ENCODE peak calls at places on chromosomes 3 and 15, in six cellular contexts. One of them, this sample, is unnamed.

GRCh38 chr15:73752817-73753214 is 335 bp downstream of the INSYN1 start:
- DNase-seq in NCI-H2171 treated with DMSO at 0.1 percent for 48 hours: peak
- DNase-seq in non-pigmented ciliary epithelial cell: no peak
- DNase-seq in endothelial cell: peak
- DNase-seq in stimulated activated CD8-positive, alpha-beta memory T cell treated with anti-CD3 and anti-CD28 coated beads, Interleukin-12 subunit alpha, Interleukin-12 subunit beta, amount 100 ng/mL, for 4 hours: no peak
- DNase-seq in retina: no peak
- DNase-seq in this sample: no peak

GRCh38 chr3:24522155-24522579 is 27.5 kb upstream of the THRB start:
- DNase-seq in stimulated activated CD8-positive, alpha-beta memory T cell treated with anti-CD3 and anti-CD28 coated beads, Interleukin-12 subunit alpha, Interleukin-12 subunit beta, amount 100 ng/mL, for 4 hours: no peak
- DNase-seq in non-pigmented ciliary epithelial cell: no peak
- DNase-seq in retina: peak
- DNase-seq in NCI-H2171 treated with DMSO at 0.1 percent for 48 hours: no peak
- DNase-seq in endothelial cell: peak
- DNase-seq in this sample: no peak

GRCh38 chr3:190072856-190073255 is 47.8 kb downstream of the P3H2 start:
- DNase-seq in retina: no peak
- DNase-seq in non-pigmented ciliary epithelial cell: no peak
- DNase-seq in endothelial cell: no peak
- DNase-seq in stimulated activated CD8-positive, alpha-beta memory T cell treated with anti-CD3 and anti-CD28 coated beads, Interleukin-12 subunit alpha, Interleukin-12 subunit beta, amount 100 ng/mL, for 4 hours: no peak
- DNase-seq in NCI-H2171 treated with DMSO at 0.1 percent for 48 hours: no peak
- DNase-seq in this sample: no peak

GRCh38 chr15:33021806-33022389 is 172.6 kb downstream of the FMN1 start:
- DNase-seq in non-pigmented ciliary epithelial cell: no peak
- DNase-seq in NCI-H2171 treated with DMSO at 0.1 percent for 48 hours: peak
- DNase-seq in stimulated activated CD8-positive, alpha-beta memory T cell treated with anti-CD3 and anti-CD28 coated beads, Interleukin-12 subunit alpha, Interleukin-12 subunit beta, amount 100 ng/mL, for 4 hours: no peak
- DNase-seq in endothelial cell: peak
- DNase-seq in retina: no peak
- DNase-seq in this sample: peak

GRCh38 chr3:188470508-188471130 is 316.7 kb downstream of the LPP start:
- DNase-seq in NCI-H2171 treated with DMSO at 0.1 percent for 48 hours: no peak
- DNase-seq in retina: no peak
- DNase-seq in stimulated activated CD8-positive, alpha-beta memory T cell treated with anti-CD3 and anti-CD28 coated beads, Interleukin-12 subunit alpha, Interleukin-12 subunit beta, amount 100 ng/mL, for 4 hours: no peak
- DNase-seq in non-pigmented ciliary epithelial cell: no peak
- DNase-seq in endothelial cell: no peak
- DNase-seq in this sample: no peak

GRCh38 chr3:39154323-39155021 is 1.1 kb upstream of the CSRNP1 start:
- DNase-seq in stimulated activated CD8-positive, alpha-beta memory T cell treated with anti-CD3 and anti-CD28 coated beads, Interleukin-12 subunit alpha, Interleukin-12 subunit beta, amount 100 ng/mL, for 4 hours: no peak
- DNase-seq in endothelial cell: peak
- DNase-seq in non-pigmented ciliary epithelial cell: no peak
- DNase-seq in retina: peak
- DNase-seq in NCI-H2171 treated with DMSO at 0.1 percent for 48 hours: no peak
- DNase-seq in this sample: no peak

GRCh38 chr15:63324770-63325169 is 47.4 kb downstream of the APH1B start:
- DNase-seq in NCI-H2171 treated with DMSO at 0.1 percent for 48 hours: no peak
- DNase-seq in non-pigmented ciliary epithelial cell: no peak
- DNase-seq in endothelial cell: no peak
- DNase-seq in stimulated activated CD8-positive, alpha-beta memory T cell treated with anti-CD3 and anti-CD28 coated beads, Interleukin-12 subunit alpha, Interleukin-12 subunit beta, amount 100 ng/mL, for 4 hours: no peak
- DNase-seq in retina: no peak
- DNase-seq in this sample: no peak

GRCh38 chr3:122893754-122894668 is 99.1 kb downstream of the SLC49A4 start:
- DNase-seq in endothelial cell: no peak
- DNase-seq in non-pigmented ciliary epithelial cell: no peak
- DNase-seq in retina: no peak
- DNase-seq in stimulated activated CD8-positive, alpha-beta memory T cell treated with anti-CD3 and anti-CD28 coated beads, Interleukin-12 subunit alpha, Interleukin-12 subunit beta, amount 100 ng/mL, for 4 hours: no peak
- DNase-seq in NCI-H2171 treated with DMSO at 0.1 percent for 48 hours: no peak
- DNase-seq in this sample: no peak

GRCh38 chr15:83380026-83380425 is 67.1 kb upstream of the SH3GL3 start:
- DNase-seq in NCI-H2171 treated with DMSO at 0.1 percent for 48 hours: no peak
- DNase-seq in endothelial cell: no peak
- DNase-seq in retina: no peak
- DNase-seq in non-pigmented ciliary epithelial cell: no peak
- DNase-seq in stimulated activated CD8-positive, alpha-beta memory T cell treated with anti-CD3 and anti-CD28 coated beads, Interleukin-12 subunit alpha, Interleukin-12 subunit beta, amount 100 ng/mL, for 4 hours: no peak
- DNase-seq in this sample: no peak

GRCh38 chr15:85331666-85332261 is 48.6 kb upstream of the AKAP13 start:
- DNase-seq in retina: no peak
- DNase-seq in endothelial cell: no peak
- DNase-seq in NCI-H2171 treated with DMSO at 0.1 percent for 48 hours: no peak
- DNase-seq in non-pigmented ciliary epithelial cell: no peak
- DNase-seq in stimulated activated CD8-positive, alpha-beta memory T cell treated with anti-CD3 and anti-CD28 coated beads, Interleukin-12 subunit alpha, Interleukin-12 subunit beta, amount 100 ng/mL, for 4 hours: no peak
- DNase-seq in this sample: no peak

GRCh38 chr3:108485146-108485545 is 25.2 kb downstream of the MYH15 start:
- DNase-seq in NCI-H2171 treated with DMSO at 0.1 percent for 48 hours: peak
- DNase-seq in stimulated activated CD8-positive, alpha-beta memory T cell treated with anti-CD3 and anti-CD28 coated beads, Interleukin-12 subunit alpha, Interleukin-12 subunit beta, amount 100 ng/mL, for 4 hours: no peak
- DNase-seq in non-pigmented ciliary epithelial cell: no peak
- DNase-seq in retina: peak
- DNase-seq in endothelial cell: no peak
- DNase-seq in this sample: no peak

GRCh38 chr3:112086857-112087524 is 802 bp downstream of the C3orf52 start:
- DNase-seq in endothelial cell: no peak
- DNase-seq in retina: no peak
- DNase-seq in non-pigmented ciliary epithelial cell: no peak
- DNase-seq in NCI-H2171 treated with DMSO at 0.1 percent for 48 hours: no peak
- DNase-seq in stimulated activated CD8-positive, alpha-beta memory T cell treated with anti-CD3 and anti-CD28 coated beads, Interleukin-12 subunit alpha, Interleukin-12 subunit beta, amount 100 ng/mL, for 4 hours: no peak
- DNase-seq in this sample: no peak

GRCh38 chr3:10374311-10374710 is 53.4 kb upstream of the SEC13 start:
- DNase-seq in NCI-H2171 treated with DMSO at 0.1 percent for 48 hours: no peak
- DNase-seq in endothelial cell: no peak
- DNase-seq in stimulated activated CD8-positive, alpha-beta memory T cell treated with anti-CD3 and anti-CD28 coated beads, Interleukin-12 subunit alpha, Interleukin-12 subunit beta, amount 100 ng/mL, for 4 hours: no peak
- DNase-seq in retina: no peak
- DNase-seq in non-pigmented ciliary epithelial cell: no peak
- DNase-seq in this sample: no peak

GRCh38 chr3:123378409-123378915 is 70.4 kb downstream of the ADCY5 start:
- DNase-seq in retina: no peak
- DNase-seq in stimulated activated CD8-positive, alpha-beta memory T cell treated with anti-CD3 and anti-CD28 coated beads, Interleukin-12 subunit alpha, Interleukin-12 subunit beta, amount 100 ng/mL, for 4 hours: no peak
- DNase-seq in non-pigmented ciliary epithelial cell: no peak
- DNase-seq in NCI-H2171 treated with DMSO at 0.1 percent for 48 hours: no peak
- DNase-seq in endothelial cell: no peak
- DNase-seq in this sample: no peak

GRCh38 chr3:65436580-65436979 is 602.1 kb downstream of the MAGI1 start:
- DNase-seq in endothelial cell: peak
- DNase-seq in retina: peak
- DNase-seq in non-pigmented ciliary epithelial cell: no peak
- DNase-seq in NCI-H2171 treated with DMSO at 0.1 percent for 48 hours: peak
- DNase-seq in stimulated activated CD8-positive, alpha-beta memory T cell treated with anti-CD3 and anti-CD28 coated beads, Interleukin-12 subunit alpha, Interleukin-12 subunit beta, amount 100 ng/mL, for 4 hours: no peak
- DNase-seq in this sample: no peak

GRCh38 chr3:30518201-30518864 is 88.1 kb upstream of the TGFBR2 start:
- DNase-seq in endothelial cell: no peak
- DNase-seq in NCI-H2171 treated with DMSO at 0.1 percent for 48 hours: no peak
- DNase-seq in non-pigmented ciliary epithelial cell: no peak
- DNase-seq in stimulated activated CD8-positive, alpha-beta memory T cell treated with anti-CD3 and anti-CD28 coated beads, Interleukin-12 subunit alpha, Interleukin-12 subunit beta, amount 100 ng/mL, for 4 hours: no peak
- DNase-seq in retina: no peak
- DNase-seq in this sample: no peak

GRCh38 chr3:76181213-76181612 is 395.9 kb upstream of the ZNF717 start:
- DNase-seq in endothelial cell: no peak
- DNase-seq in non-pigmented ciliary epithelial cell: no peak
- DNase-seq in stimulated activated CD8-positive, alpha-beta memory T cell treated with anti-CD3 and anti-CD28 coated beads, Interleukin-12 subunit alpha, Interleukin-12 subunit beta, amount 100 ng/mL, for 4 hours: no peak
- DNase-seq in retina: no peak
- DNase-seq in NCI-H2171 treated with DMSO at 0.1 percent for 48 hours: no peak
- DNase-seq in this sample: no peak

GRCh38 chr3:148943531-148944200 is 47.7 kb upstream of the GYG1 start:
- DNase-seq in non-pigmented ciliary epithelial cell: peak
- DNase-seq in endothelial cell: no peak
- DNase-seq in retina: peak
- DNase-seq in stimulated activated CD8-positive, alpha-beta memory T cell treated with anti-CD3 and anti-CD28 coated beads, Interleukin-12 subunit alpha, Interleukin-12 subunit beta, amount 100 ng/mL, for 4 hours: no peak
- DNase-seq in NCI-H2171 treated with DMSO at 0.1 percent for 48 hours: peak
- DNase-seq in this sample: peak

GRCh38 chr3:192727032-192727847 is at the start of gene FGF12:
- DNase-seq in endothelial cell: peak
- DNase-seq in stimulated activated CD8-positive, alpha-beta memory T cell treated with anti-CD3 and anti-CD28 coated beads, Interleukin-12 subunit alpha, Interleukin-12 subunit beta, amount 100 ng/mL, for 4 hours: no peak
- DNase-seq in non-pigmented ciliary epithelial cell: peak
- DNase-seq in retina: peak
- DNase-seq in NCI-H2171 treated with DMSO at 0.1 percent for 48 hours: peak
- DNase-seq in this sample: no peak

GRCh38 chr15:95799286-95800187 is 531.0 kb upstream of the NR2F2 start:
- DNase-seq in endothelial cell: no peak
- DNase-seq in NCI-H2171 treated with DMSO at 0.1 percent for 48 hours: no peak
- DNase-seq in retina: no peak
- DNase-seq in stimulated activated CD8-positive, alpha-beta memory T cell treated with anti-CD3 and anti-CD28 coated beads, Interleukin-12 subunit alpha, Interleukin-12 subunit beta, amount 100 ng/mL, for 4 hours: no peak
- DNase-seq in non-pigmented ciliary epithelial cell: peak
- DNase-seq in this sample: peak

GRCh38 chr15:95556866-95557225 is 773.7 kb upstream of the NR2F2 start:
- DNase-seq in retina: no peak
- DNase-seq in endothelial cell: no peak
- DNase-seq in non-pigmented ciliary epithelial cell: no peak
- DNase-seq in NCI-H2171 treated with DMSO at 0.1 percent for 48 hours: no peak
- DNase-seq in stimulated activated CD8-positive, alpha-beta memory T cell treated with anti-CD3 and anti-CD28 coated beads, Interleukin-12 subunit alpha, Interleukin-12 subunit beta, amount 100 ng/mL, for 4 hours: no peak
- DNase-seq in this sample: no peak

GRCh38 chr3:66598168-66598567 is 97.3 kb upstream of the LRIG1 start:
- DNase-seq in NCI-H2171 treated with DMSO at 0.1 percent for 48 hours: peak
- DNase-seq in endothelial cell: no peak
- DNase-seq in retina: no peak
- DNase-seq in stimulated activated CD8-positive, alpha-beta memory T cell treated with anti-CD3 and anti-CD28 coated beads, Interleukin-12 subunit alpha, Interleukin-12 subunit beta, amount 100 ng/mL, for 4 hours: no peak
- DNase-seq in non-pigmented ciliary epithelial cell: peak
- DNase-seq in this sample: no peak

GRCh38 chr3:155387571-155387970 is 94.1 kb upstream of the STRIT1 start:
- DNase-seq in non-pigmented ciliary epithelial cell: no peak
- DNase-seq in NCI-H2171 treated with DMSO at 0.1 percent for 48 hours: no peak
- DNase-seq in stimulated activated CD8-positive, alpha-beta memory T cell treated with anti-CD3 and anti-CD28 coated beads, Interleukin-12 subunit alpha, Interleukin-12 subunit beta, amount 100 ng/mL, for 4 hours: no peak
- DNase-seq in endothelial cell: no peak
- DNase-seq in retina: peak
- DNase-seq in this sample: no peak

GRCh38 chr3:173502983-173503568 is 105.5 kb downstream of the NLGN1 start:
- DNase-seq in non-pigmented ciliary epithelial cell: peak
- DNase-seq in stimulated activated CD8-positive, alpha-beta memory T cell treated with anti-CD3 and anti-CD28 coated beads, Interleukin-12 subunit alpha, Interleukin-12 subunit beta, amount 100 ng/mL, for 4 hours: no peak
- DNase-seq in NCI-H2171 treated with DMSO at 0.1 percent for 48 hours: peak
- DNase-seq in endothelial cell: no peak
- DNase-seq in retina: no peak
- DNase-seq in this sample: no peak

GRCh38 chr3:71083726-71084131 is 499.8 kb downstream of the FOXP1 start:
- DNase-seq in NCI-H2171 treated with DMSO at 0.1 percent for 48 hours: no peak
- DNase-seq in retina: no peak
- DNase-seq in stimulated activated CD8-positive, alpha-beta memory T cell treated with anti-CD3 and anti-CD28 coated beads, Interleukin-12 subunit alpha, Interleukin-12 subunit beta, amount 100 ng/mL, for 4 hours: no peak
- DNase-seq in non-pigmented ciliary epithelial cell: no peak
- DNase-seq in endothelial cell: no peak
- DNase-seq in this sample: no peak

GRCh38 chr3:128009952-128010846 is 42.0 kb upstream of the SEC61A1 start:
- DNase-seq in stimulated activated CD8-positive, alpha-beta memory T cell treated with anti-CD3 and anti-CD28 coated beads, Interleukin-12 subunit alpha, Interleukin-12 subunit beta, amount 100 ng/mL, for 4 hours: no peak
- DNase-seq in retina: no peak
- DNase-seq in non-pigmented ciliary epithelial cell: peak
- DNase-seq in endothelial cell: no peak
- DNase-seq in NCI-H2171 treated with DMSO at 0.1 percent for 48 hours: no peak
- DNase-seq in this sample: no peak

GRCh38 chr3:140922634-140923033 is 19.0 kb upstream of the SLC25A36 start:
- DNase-seq in retina: no peak
- DNase-seq in non-pigmented ciliary epithelial cell: no peak
- DNase-seq in endothelial cell: no peak
- DNase-seq in NCI-H2171 treated with DMSO at 0.1 percent for 48 hours: peak
- DNase-seq in stimulated activated CD8-positive, alpha-beta memory T cell treated with anti-CD3 and anti-CD28 coated beads, Interleukin-12 subunit alpha, Interleukin-12 subunit beta, amount 100 ng/mL, for 4 hours: no peak
- DNase-seq in this sample: no peak

GRCh38 chr15:92687183-92687582 is 31.6 kb upstream of the FAM174B start:
- DNase-seq in NCI-H2171 treated with DMSO at 0.1 percent for 48 hours: no peak
- DNase-seq in stimulated activated CD8-positive, alpha-beta memory T cell treated with anti-CD3 and anti-CD28 coated beads, Interleukin-12 subunit alpha, Interleukin-12 subunit beta, amount 100 ng/mL, for 4 hours: no peak
- DNase-seq in retina: no peak
- DNase-seq in non-pigmented ciliary epithelial cell: no peak
- DNase-seq in endothelial cell: no peak
- DNase-seq in this sample: peak

This sample was measured in AG04450.